ENCODE peak calls at places on chromosomes 1 and 21, in five cellular contexts. G is H54, K is uterus, D is upper lobe of left lung, Z is Peyer's patch. H is an unnamed sample.

GRCh38 chr1:7405844-7406500 is 365.1 kb upstream of the VAMP3 start:
- DNase-seq in G (no peak), K (no peak), D (no peak), Z (no peak), H (peak)

GRCh38 chr1:156750932-156751723 is at the start of gene HDGF:
- DNase-seq in G (no peak), K (peak), D (peak), Z (peak), H (peak)

GRCh38 chr1:219806642-219807041 is 121.7 kb downstream of the SLC30A10 start:
- DNase-seq in G (no peak), K (no peak), D (no peak), Z (no peak), H (no peak)

GRCh38 chr1:11057477-11057876 is 2.3 kb downstream of the SRM start:
- DNase-seq in G (no peak), K (no peak), D (no peak), Z (no peak), H (no peak)

GRCh38 chr1:30682396-30683275 is 40.7 kb downstream of the MATN1 start:
- DNase-seq in G (no peak), K (no peak), D (no peak), Z (peak), H (peak)

GRCh38 chr21:42336065-42336464 is 14.7 kb downstream of the TFF2 start:
- DNase-seq in G (no peak), K (no peak), D (no peak), Z (no peak), H (peak)

GRCh38 chr1:37634554-37635308 is at the start of gene RSPO1:
- DNase-seq in G (no peak), K (peak), D (peak), Z (no peak), H (no peak)

GRCh38 chr1:214423045-214423444 is 128.4 kb downstream of the PTPN14 start:
- DNase-seq in G (no peak), K (no peak), D (no peak), Z (no peak), H (no peak)

GRCh38 chr1:225852413-225853119 is 29.6 kb downstream of the TMEM63A start:
- DNase-seq in G (no peak), K (no peak), D (no peak), Z (no peak), H (no peak)

GRCh38 chr1:171141336-171142051 is 43.6 kb upstream of the FMO2 start:
- DNase-seq in G (no peak), K (peak), D (no peak), Z (no peak), H (peak)

GRCh38 chr1:39902121-39902807 is 547 bp upstream of the MYCL start:
- DNase-seq in G (no peak), K (peak), D (peak), Z (peak), H (no peak)

GRCh38 chr1:15937706-15938168 is 38.2 kb downstream of the ZBTB17 start:
- DNase-seq in G (peak), K (no peak), D (no peak), Z (no peak), H (peak)

GRCh38 chr1:87495870-87496269 is 167.2 kb downstream of the LMO4 start:
- DNase-seq in G (no peak), K (no peak), D (no peak), Z (no peak), H (no peak)

GRCh38 chr21:39319814-39320332 is 6.4 kb upstream of the BRWD1 start:
- DNase-seq in G (no peak), K (no peak), D (no peak), Z (no peak), H (no peak)

GRCh38 chr1:41662656-41663437 is 178.4 kb upstream of the EDN2 start:
- DNase-seq in G (peak), K (peak), D (peak), Z (no peak), H (peak)

GRCh38 chr21:16563795-16564194 is 834.0 kb downstream of the USP25 start:
- DNase-seq in G (peak), K (no peak), D (peak), Z (no peak), H (no peak)

GRCh38 chr1:20318971-20319370 is 28.3 kb downstream of the VWA5B1 start:
- DNase-seq in G (no peak), K (no peak), D (no peak), Z (no peak), H (no peak)
- TF ChIP-seq POLR2A in G (no peak), K (no peak), D (no peak), Z (no peak), H (no peak)

GRCh38 chr1:244968431-244968830 is 104.1 kb upstream of the HNRNPU start:
- DNase-seq in G (no peak), K (no peak), D (peak), Z (no peak), H (no peak)

GRCh38 chr1:244970661-244971523 is 106.5 kb upstream of the HNRNPU start:
- DNase-seq in G (peak), K (peak), D (peak), Z (peak), H (peak)

GRCh38 chr1:244971524-244972216 is 107.3 kb upstream of the HNRNPU start:
- DNase-seq in G (no peak), K (no peak), D (no peak), Z (no peak), H (no peak)

GRCh38 chr1:244970236-244970652 is 105.9 kb upstream of the HNRNPU start:
- DNase-seq in G (peak), K (no peak), D (peak), Z (no peak), H (no peak)

GRCh38 chr1:244969355-244970235 is 105.3 kb upstream of the HNRNPU start:
- DNase-seq in G (peak), K (peak), D (peak), Z (peak), H (peak)
- TF ChIP-seq POLR2A in G (peak), K (peak), D (peak), Z (peak), H (peak)

GRCh38 chr1:121458291-121459048 is 273.7 kb downstream of the SRGAP2C start:
- DNase-seq in G (no peak), K (no peak), D (no peak), Z (no peak), H (no peak)

GRCh38 chr1:121448851-121449250 is 264.1 kb downstream of the SRGAP2C start:
- DNase-seq in G (no peak), K (no peak), D (no peak), Z (no peak), H (no peak)

GRCh38 chr1:121452484-121452883 is 267.7 kb downstream of the SRGAP2C start:
- DNase-seq in G (no peak), K (no peak), D (no peak), Z (no peak), H (no peak)
- TF ChIP-seq POLR2A in G (no peak), K (no peak), D (no peak), Z (no peak), H (no peak)

DNA sequence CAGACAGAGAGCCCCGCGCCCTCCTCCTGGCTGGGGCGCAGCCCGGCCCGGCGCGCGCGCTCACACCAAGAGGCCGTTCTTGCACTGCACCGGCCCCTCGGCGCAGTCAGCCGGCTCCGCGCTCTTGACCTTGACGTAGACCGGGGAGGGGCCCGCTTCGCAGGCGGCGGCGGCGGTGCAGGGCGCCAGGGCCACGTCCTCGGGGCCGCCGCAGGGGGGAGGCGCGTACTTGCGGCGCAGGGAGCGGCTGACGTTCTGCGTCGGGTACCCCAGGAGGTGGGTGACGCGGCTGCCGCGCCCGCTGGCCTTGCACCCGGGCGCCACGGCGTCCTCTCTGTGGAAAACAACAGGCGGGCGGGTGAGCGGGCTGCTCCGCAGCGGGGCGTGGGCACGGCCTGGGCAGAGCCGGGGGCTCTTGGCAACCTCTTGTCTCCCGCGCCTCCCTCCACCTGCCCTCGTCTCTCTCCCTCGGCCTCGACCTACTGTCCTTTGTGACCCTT is 7.7 kb downstream of the VSIG8 start:
- DNase-seq in G (peak), K (peak), D (peak), Z (peak), H (peak)
- TF ChIP-seq POLR2A in G (peak), K (peak), D (peak), Z (peak), H (peak)

GRCh38 chr1:35179864-35180263 is 13.1 kb downstream of the SFPQ start:
- DNase-seq in G (no peak), K (no peak), D (no peak), Z (no peak), H (no peak)
- TF ChIP-seq POLR2A in G (no peak), K (no peak), D (no peak), Z (no peak), H (no peak)

GRCh38 chr1:35192056-35192852 is 691 bp downstream of the SFPQ start:
- DNase-seq in G (peak), K (peak), D (peak), Z (peak), H (peak)
- TF ChIP-seq POLR2A in G (peak), K (peak), D (peak), Z (no peak), H (no peak)

DNA sequence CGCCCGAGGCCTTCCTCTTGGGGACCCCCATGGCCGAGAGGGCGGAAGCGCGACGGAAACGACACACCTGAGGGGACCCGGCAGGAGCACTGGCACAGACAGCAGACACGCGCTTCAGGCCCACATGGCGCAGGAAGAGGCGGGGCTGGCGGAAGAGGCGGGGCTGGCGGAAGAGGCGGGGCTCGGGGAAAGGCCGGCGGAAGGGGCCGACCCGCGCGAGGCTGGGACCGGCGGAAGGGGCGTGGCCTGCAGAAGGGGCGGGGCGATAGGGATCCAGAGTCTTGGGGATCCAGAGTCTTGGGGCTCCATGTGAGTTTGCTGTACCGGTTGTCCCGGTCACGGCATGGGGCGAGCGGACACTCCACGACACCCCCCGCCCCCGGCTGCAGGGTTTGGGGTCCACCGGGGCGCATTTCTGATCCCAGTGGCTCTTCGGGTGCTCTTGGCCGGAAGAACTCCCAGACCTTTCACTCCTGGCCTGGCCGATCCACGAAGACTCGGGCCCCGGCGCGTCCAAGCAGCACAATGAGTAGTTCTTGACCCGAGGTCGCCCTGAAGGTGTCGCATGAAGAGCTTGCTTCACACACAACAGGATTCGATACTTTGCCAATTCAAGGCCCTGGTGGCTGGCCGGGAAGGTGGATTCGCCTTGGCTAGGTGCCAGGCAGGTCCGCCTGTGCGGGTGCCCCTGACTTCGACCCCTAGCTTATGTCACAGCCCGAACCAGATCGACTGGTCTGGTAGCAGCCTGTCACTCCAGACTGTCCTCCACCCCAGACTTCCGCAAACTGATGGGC is at the start of gene URB1:
- DNase-seq in G (peak), K (peak), D (peak), Z (peak), H (peak)
- TF ChIP-seq POLR2A in G (peak), K (peak), D (peak), Z (peak), H (peak)

H was measured in sigmoid colon.